ENCODE peak calls at places on chromosome 2, in six cellular contexts. W, J, I, P, Q and R are unnamed samples.

GRCh38 chr2:17620280-17620679 is 79.8 kb downstream of the VSNL1 start:
- DNase-seq in W (peak), J (no peak), I (peak), P (peak), Q (no peak), R (no peak)

GRCh38 chr2:206176886-206177285 is 17.2 kb downstream of the EEF1B2 start:
- DNase-seq in W (no peak), J (no peak), I (no peak), P (no peak), Q (no peak), R (no peak)

GRCh38 chr2:5093518-5093917 is 598.7 kb upstream of the SOX11 start:
- DNase-seq in W (no peak), J (no peak), I (no peak), P (no peak), Q (no peak), R (no peak)

GRCh38 chr2:118291481-118291880 is 203.2 kb downstream of the INSIG2 start:
- DNase-seq in W (no peak), J (no peak), I (no peak), P (peak), Q (no peak), R (no peak)

GRCh38 chr2:120018549-120018948 is 5.7 kb downstream of the EPB41L5 start:
- DNase-seq in W (no peak), J (no peak), I (no peak), P (no peak), Q (no peak), R (no peak)

GRCh38 chr2:184336688-184337087 is 261.6 kb upstream of the ZNF804A start:
- DNase-seq in W (no peak), J (no peak), I (peak), P (peak), Q (no peak), R (no peak)

GRCh38 chr2:109226612-109227011 is 97.6 kb downstream of the SH3RF3 start:
- DNase-seq in W (no peak), J (no peak), I (no peak), P (no peak), Q (no peak), R (no peak)

GRCh38 chr2:185372188-185372587 is 366.4 kb upstream of the FSIP2 start:
- DNase-seq in W (no peak), J (peak), I (peak), P (peak), Q (no peak), R (no peak)

GRCh38 chr2:232999354-232999753 is 13.7 kb downstream of the NGEF start:
- DNase-seq in W (no peak), J (no peak), I (peak), P (no peak), Q (no peak), R (no peak)

GRCh38 chr2:236402016-236402784 is 138.0 kb upstream of the ASB18 start:
- DNase-seq in W (no peak), J (no peak), I (no peak), P (no peak), Q (no peak), R (no peak)

GRCh38 chr2:29238497-29238896 is 123.3 kb downstream of the CLIP4 start:
- DNase-seq in W (peak), J (no peak), I (peak), P (no peak), Q (peak), R (no peak)

GRCh38 chr2:28606986-28607441 is 111.2 kb downstream of the PLB1 start:
- DNase-seq in W (no peak), J (no peak), I (no peak), P (peak), Q (no peak), R (no peak)

GRCh38 chr2:217822296-217823252 is 180.2 kb downstream of the TNS1 start:
- DNase-seq in W (no peak), J (no peak), I (peak), P (peak), Q (no peak), R (no peak)

GRCh38 chr2:239830718-239831271 is 194.3 kb downstream of the NDUFA10 start:
- DNase-seq in W (no peak), J (no peak), I (no peak), P (no peak), Q (no peak), R (no peak)

GRCh38 chr2:109061736-109062557 is 67.1 kb upstream of the SH3RF3 start:
- DNase-seq in W (no peak), J (no peak), I (no peak), P (no peak), Q (no peak), R (no peak)

GRCh38 chr2:36618381-36618780 is 20.4 kb upstream of the FEZ2 start:
- DNase-seq in W (peak), J (no peak), I (peak), P (peak), Q (peak), R (peak)

GRCh38 chr2:12652723-12653122 is 64.0 kb upstream of the TRIB2 start:
- DNase-seq in W (no peak), J (no peak), I (no peak), P (no peak), Q (no peak), R (no peak)

GRCh38 chr2:143177081-143177786 is 48.0 kb downstream of the ARHGAP15 start:
- DNase-seq in W (peak), J (no peak), I (no peak), P (no peak), Q (no peak), R (no peak)

GRCh38 chr2:177551989-177552413 is 159.4 kb downstream of the AGPS start:
- DNase-seq in W (peak), J (no peak), I (no peak), P (peak), Q (no peak), R (no peak)

GRCh38 chr2:184646177-184646576 is 47.8 kb downstream of the ZNF804A start:
- DNase-seq in W (peak), J (no peak), I (peak), P (peak), Q (no peak), R (no peak)

GRCh38 chr2:234241656-234242445 is 191.3 kb downstream of the SPP2 start:
- DNase-seq in W (peak), J (no peak), I (peak), P (peak), Q (no peak), R (no peak)

GRCh38 chr2:3294066-3294465 is 83.6 kb downstream of the EIPR1 start:
- DNase-seq in W (no peak), J (no peak), I (no peak), P (no peak), Q (no peak), R (no peak)

GRCh38 chr2:185268651-185269050 is 470.0 kb upstream of the FSIP2 start:
- DNase-seq in W (no peak), J (no peak), I (no peak), P (no peak), Q (no peak), R (no peak)

GRCh38 chr2:88303865-88304264 is 133.7 kb downstream of the THNSL2 start:
- DNase-seq in W (no peak), J (no peak), I (no peak), P (no peak), Q (no peak), R (no peak)
- H3K4me3 ChIP-seq in W (no peak), J (no peak), I (no peak), P (no peak), Q (no peak), R (no peak)

DNA sequence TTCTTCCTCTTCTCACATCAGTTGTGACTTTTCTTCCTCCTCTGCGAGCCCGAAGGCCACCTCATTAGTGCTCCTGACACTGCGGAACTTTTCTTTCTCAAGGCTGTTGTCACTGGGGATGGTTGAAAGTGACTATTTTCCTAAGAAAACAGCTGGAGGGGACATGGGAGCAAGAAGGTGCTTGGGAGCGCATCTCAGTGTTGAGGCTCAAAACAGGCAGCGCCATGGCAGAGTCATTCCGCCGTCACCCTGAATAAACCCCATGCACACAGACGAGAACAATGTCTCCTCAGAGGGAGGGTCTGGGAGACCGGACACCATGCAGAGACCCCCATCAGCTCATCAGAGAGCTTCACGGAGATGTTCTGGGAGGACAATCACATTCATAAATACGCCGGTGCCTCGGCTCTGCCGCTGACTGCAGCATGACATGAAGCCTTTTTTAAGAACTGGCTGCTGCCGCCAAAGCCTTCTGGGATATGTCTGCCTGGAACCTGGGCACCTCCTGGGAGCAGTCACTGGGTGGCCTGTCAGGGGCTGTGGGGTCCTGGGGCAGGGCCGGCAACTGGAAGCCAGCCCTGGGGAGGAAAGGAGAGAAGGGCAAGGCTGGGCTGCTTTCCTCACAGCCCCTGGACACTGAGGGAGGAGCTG is 19.2 kb downstream of the ATOH8 start:
- DNase-seq in W (no peak), J (no peak), I (no peak), P (no peak), Q (no peak), R (no peak)
- H3K4me3 ChIP-seq in W (no peak), J (no peak), I (no peak), P (no peak), Q (no peak), R (no peak)

GRCh38 chr2:69777778-69778089 is 35.8 kb downstream of the ANXA4 start:
- DNase-seq in W (no peak), J (no peak), I (no peak), P (no peak), Q (no peak), R (no peak)

GRCh38 chr2:69773201-69773600 is 31.3 kb downstream of the ANXA4 start:
- DNase-seq in W (peak), J (no peak), I (peak), P (peak), Q (peak), R (no peak)

GRCh38 chr2:69776886-69777777 is 35.2 kb downstream of the ANXA4 start:
- DNase-seq in W (no peak), J (no peak), I (no peak), P (no peak), Q (no peak), R (no peak)

GRCh38 chr2:69771461-69771860 is 29.5 kb downstream of the ANXA4 start:
- DNase-seq in W (no peak), J (no peak), I (no peak), P (peak), Q (no peak), R (no peak)

DNA sequence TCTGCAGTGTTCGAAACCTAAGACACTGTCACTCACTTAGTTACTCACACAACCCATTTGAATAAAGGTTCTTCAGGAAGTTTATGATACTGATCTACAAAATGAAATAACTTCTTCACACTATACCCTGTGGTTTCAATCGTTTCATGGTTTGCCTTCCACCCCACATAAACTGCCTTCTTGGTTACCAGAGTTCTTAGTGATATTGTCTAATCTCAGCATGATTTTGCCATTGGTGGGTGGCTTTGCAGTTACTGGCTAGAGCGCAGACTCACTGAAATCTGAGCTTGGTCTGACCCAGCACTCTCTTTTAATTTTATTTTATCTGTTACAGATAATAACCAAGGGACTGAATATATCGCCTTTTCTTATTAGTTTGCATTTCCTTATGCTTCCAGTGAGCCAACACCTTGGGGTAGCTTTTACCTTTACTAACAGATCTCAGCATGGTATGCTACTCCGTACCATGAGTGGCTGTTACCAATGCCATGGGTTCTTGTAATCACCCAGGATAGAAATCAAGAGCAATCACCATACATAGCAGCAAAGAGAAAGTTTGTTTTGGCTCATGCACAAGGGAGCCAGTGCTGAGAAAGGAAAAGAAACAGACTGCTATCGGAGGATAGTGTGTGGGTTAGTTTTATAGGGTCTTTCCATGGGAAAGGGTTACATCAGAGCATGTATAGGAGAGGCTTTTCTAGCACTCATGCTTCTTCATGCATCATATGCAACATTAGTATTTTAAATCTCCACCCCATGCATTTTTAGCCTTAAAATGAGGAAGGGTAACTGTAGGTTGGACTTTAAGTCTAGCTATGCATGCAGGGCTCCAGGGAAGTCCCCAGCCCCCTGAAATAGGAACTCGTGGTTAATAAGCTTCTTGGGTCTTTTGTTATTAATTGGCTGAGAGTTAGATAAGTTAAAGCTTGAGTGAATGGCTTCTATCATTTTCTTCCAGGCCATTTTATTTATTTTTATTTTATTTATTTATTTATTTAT is 33.3 kb downstream of the ANXA4 start:
- DNase-seq in W (peak), J (no peak), I (no peak), P (peak), Q (no peak), R (peak)
- H3K4me3 ChIP-seq in W (no peak), J (no peak), I (no peak), P (no peak), Q (no peak), R (no peak)

GRCh38 chr2:55010149-55010591 is 40.1 kb downstream of the RTN4 start:
- DNase-seq in W (peak), J (peak), I (peak), P (peak), Q (no peak), R (no peak)
- H3K4me3 ChIP-seq in W (no peak), J (peak), I (peak), P (peak), Q (peak), R (no peak)

DNA sequence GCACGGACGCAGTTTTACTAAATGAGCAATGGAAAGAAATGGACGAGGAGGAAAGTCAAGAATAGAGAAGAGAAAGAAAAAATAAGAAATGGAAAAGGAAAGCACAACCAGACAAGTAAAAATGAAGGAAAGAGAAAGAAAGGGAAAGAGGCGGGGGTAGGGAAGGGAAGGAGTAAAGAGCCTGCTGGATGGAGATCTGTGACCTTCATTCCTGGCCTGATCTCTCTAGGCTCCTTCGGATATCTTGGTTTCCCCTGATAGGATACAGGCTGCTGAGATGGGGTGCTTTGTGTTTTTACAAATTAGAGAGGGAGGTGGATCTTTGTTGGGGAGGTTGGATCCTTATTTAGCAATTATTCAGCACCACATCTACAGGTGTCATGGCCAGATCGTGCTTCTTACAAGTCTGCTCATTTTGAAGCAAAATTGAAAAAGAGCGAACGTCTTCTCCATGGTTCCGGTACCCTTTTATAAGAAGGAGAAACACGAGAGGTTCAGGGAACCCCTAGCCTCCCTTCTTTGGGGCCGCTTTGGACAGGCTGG is 764 bp upstream of the LRP2 start:
- DNase-seq in W (peak), J (no peak), I (no peak), P (no peak), Q (no peak), R (no peak)
- H3K4me3 ChIP-seq in W (peak), J (no peak), I (peak), P (peak), Q (peak), R (peak)

GRCh38 chr2:160251566-160251965 is 51.5 kb upstream of the ITGB6 start:
- DNase-seq in W (no peak), J (no peak), I (no peak), P (no peak), Q (no peak), R (no peak)
- H3K4me3 ChIP-seq in W (no peak), J (no peak), I (no peak), P (no peak), Q (no peak), R (no peak)

GRCh38 chr2:61178603-61179545 is 16.9 kb downstream of the C2orf74 start:
- DNase-seq in W (peak), J (no peak), I (peak), P (peak), Q (no peak), R (no peak)
- H3K4me3 ChIP-seq in W (no peak), J (no peak), I (peak), P (peak), Q (peak), R (peak)

GRCh38 chr2:207252416-207252815 is 86.7 kb upstream of the KLF7 start:
- DNase-seq in W (no peak), J (no peak), I (no peak), P (no peak), Q (no peak), R (no peak)

GRCh38 chr2:207255565-207255964 is 89.8 kb upstream of the KLF7 start:
- DNase-seq in W (no peak), J (no peak), I (no peak), P (peak), Q (no peak), R (no peak)

GRCh38 chr2:207254526-207255464 is 89.0 kb upstream of the KLF7 start:
- DNase-seq in W (peak), J (no peak), I (peak), P (peak), Q (no peak), R (no peak)

GRCh38 chr2:207252979-207253640 is 87.4 kb upstream of the KLF7 start:
- DNase-seq in W (no peak), J (no peak), I (no peak), P (peak), Q (no peak), R (no peak)

DNA sequence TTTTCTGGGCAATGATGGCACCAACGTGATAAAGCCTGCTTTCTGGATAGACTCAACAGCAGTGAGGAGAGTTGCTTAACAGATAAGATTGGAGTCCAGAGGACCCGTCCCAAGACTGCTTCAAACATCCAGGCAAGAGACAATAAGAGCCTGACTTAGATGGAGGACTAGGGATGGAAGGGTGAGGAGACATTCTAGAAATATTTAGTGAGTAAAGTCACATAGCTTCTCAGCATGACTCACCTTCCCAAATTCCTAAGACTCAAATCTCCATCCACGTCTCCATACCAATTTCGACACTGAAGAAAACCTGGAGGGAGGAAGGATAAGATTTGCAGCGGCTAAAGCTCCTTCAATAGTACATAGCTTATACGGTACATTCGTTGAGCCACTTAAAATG is 88.2 kb upstream of the KLF7 start:
- DNase-seq in W (peak), J (no peak), I (peak), P (peak), Q (no peak), R (no peak)
- H3K4me3 ChIP-seq in W (no peak), J (no peak), I (no peak), P (no peak), Q (no peak), R (no peak)

GRCh38 chr2:48383055-48383454 is 146.9 kb upstream of the STON1 start:
- DNase-seq in W (no peak), J (no peak), I (no peak), P (no peak), Q (no peak), R (no peak)
- H3K4me3 ChIP-seq in W (no peak), J (no peak), I (no peak), P (no peak), Q (no peak), R (no peak)

DNA sequence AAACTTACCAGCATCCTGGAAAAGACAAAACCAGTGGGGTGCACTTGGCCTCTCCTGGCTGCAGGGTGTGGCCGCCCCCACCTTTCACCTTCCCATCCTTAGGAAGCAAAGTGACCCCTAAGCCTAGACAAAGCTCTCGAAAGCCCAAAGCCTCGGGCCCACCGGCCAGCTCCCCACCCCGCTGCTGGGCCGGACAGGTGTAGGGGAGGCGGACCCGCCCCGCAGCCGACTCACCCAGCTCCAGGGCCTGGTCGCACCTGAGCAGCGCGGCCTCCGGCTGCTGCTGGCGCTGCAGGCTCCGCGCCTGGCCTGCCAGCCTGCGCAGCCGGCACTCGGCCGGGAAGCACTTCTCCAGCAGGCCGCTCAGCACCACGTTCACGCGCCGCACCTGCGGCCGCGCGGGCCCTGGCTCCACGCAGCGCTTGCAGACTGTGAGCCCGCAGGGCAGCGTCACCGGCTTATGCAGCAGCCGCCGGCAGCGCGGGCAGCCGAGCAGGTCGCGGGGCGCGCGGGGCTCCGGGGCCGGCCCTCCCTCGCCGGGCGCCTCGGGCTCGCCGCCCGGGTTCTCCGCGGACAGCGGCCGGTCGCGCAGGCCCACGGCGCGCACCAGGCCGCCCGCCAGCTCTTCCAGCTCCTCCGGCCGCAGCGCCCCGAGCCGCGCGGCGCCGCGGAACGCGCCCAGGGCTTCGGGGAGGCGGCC is 970 bp downstream of the LONRF2 start:
- DNase-seq in W (peak), J (no peak), I (peak), P (peak), Q (no peak), R (peak)
- H3K4me3 ChIP-seq in W (peak), J (peak), I (no peak), P (no peak), Q (peak), R (peak)